ENCODE peak calls at places on chromosome 9, in nine cellular contexts. G is sciatic nerve; P is CD8-positive, alpha-beta T cell; H is glomerular endothelial cell; X is NCI-H1105; O is astrocyte of the spinal cord; V is T47D; W is NK-92 treated with Interleukin-12 subunit alpha and Interleukin-12 subunit beta, amount 100 ng/mL, for 24 hours; Z is stimulated activated CD8-positive, alpha-beta memory T cell treated with anti-CD3 and anti-CD28 coated beads, Interleukin-12 subunit alpha, Interleukin-12 subunit beta, amount 100 ng/mL, for 1 hour. N is an unnamed sample.

GRCh38 chr9:127021664-127022337 is 100.6 kb downstream of the ANGPTL2 start:
- DNase-seq in P (no peak), V (no peak), H (no peak), O (peak), W (no peak), X (no peak), G (peak), Z (no peak), N (no peak)

GRCh38 chr9:101514056-101514455 is 19.6 kb upstream of the RNF20 start:
- DNase-seq in H (no peak), V (peak), G (no peak), Z (no peak), O (peak), X (no peak), W (no peak), P (no peak), N (no peak)

GRCh38 chr9:35996358-35996970 is 38.5 kb upstream of the OR2S2 start:
- DNase-seq in G (no peak), P (no peak), O (peak), W (no peak), X (no peak), Z (no peak), V (no peak), H (no peak), N (no peak)

GRCh38 chr9:34628656-34629491 is at the start of gene ARID3C:
- DNase-seq in W (no peak), Z (no peak), G (no peak), V (peak), H (no peak), O (no peak), P (peak), X (peak), N (peak)

GRCh38 chr9:77440057-77440456 is 208.1 kb downstream of the GNA14 start:
- DNase-seq in V (no peak), W (no peak), X (no peak), O (peak), G (no peak), Z (no peak), H (no peak), P (no peak), N (no peak)

GRCh38 chr9:69376651-69377050 is 51.6 kb downstream of the ENTREP1 start:
- DNase-seq in G (no peak), H (no peak), O (peak), P (no peak), V (no peak), X (no peak), W (no peak), Z (no peak), N (no peak)

GRCh38 chr9:107222020-107222522 is 61.0 kb upstream of the RAD23B start:
- DNase-seq in H (no peak), V (peak), P (no peak), O (peak), W (no peak), G (no peak), X (no peak), Z (no peak), N (no peak)

GRCh38 chr9:129585352-129585751 is 35.5 kb downstream of the C9orf50 start:
- DNase-seq in V (no peak), H (no peak), Z (no peak), O (no peak), P (no peak), W (no peak), X (no peak), G (no peak), N (no peak)

GRCh38 chr9:17519761-17520160 is 59.1 kb upstream of the SH3GL2 start:
- DNase-seq in H (no peak), X (no peak), P (no peak), W (no peak), G (no peak), Z (no peak), O (no peak), V (peak), N (no peak)

N was measured in upper lobe of right lung.